ENCODE peak calls at places on chromosomes 16 and 17, in ten cellular contexts. B, R, P, C, Q, K, A, G, Z and N are unnamed samples.

GRCh38 chr16:2450975-2451381 is 8.9 kb upstream of the TEDC2 start:
- DNase-seq in A (no peak), P (no peak), G (no peak), Q (no peak), Z (no peak), B (no peak), R (no peak), C (no peak), K (no peak), N (no peak)

GRCh38 chr16:22141746-22142145 is 20.6 kb upstream of the SDR42E2 start:
- DNase-seq in K (peak; percentile 40), Q (no peak), R (no peak), P (no peak), Z (peak; percentile 16), G (peak; percentile 41), B (no peak), A (no peak), C (no peak), N (peak; percentile 31)

GRCh38 chr17:76519048-76519614 is 17.9 kb upstream of the RHBDF2 start:
- DNase-seq in Q (no peak), B (no peak), A (no peak), K (no peak), R (no peak), Z (no peak), G (no peak), P (no peak), C (no peak), N (no peak)

GRCh38 chr17:39099686-39100293 is 51.6 kb downstream of the PLXDC1 start:
- DNase-seq in R (no peak), Z (peak; percentile 27), Q (no peak), K (peak; percentile 28), C (peak; percentile 44), A (peak; percentile 94), B (no peak), G (no peak), P (no peak), N (no peak)

GRCh38 chr17:43651621-43652480 is 9.9 kb downstream of the MEOX1 start:
- DNase-seq in G (no peak), B (no peak), K (no peak), P (no peak), R (no peak), Q (no peak), C (no peak), Z (no peak), A (no peak), N (no peak)

GRCh38 chr17:1640329-1641064 is 5.0 kb downstream of the SCARF1 start:
- DNase-seq in Z (no peak), B (no peak), R (no peak), G (no peak), C (no peak), Q (no peak), A (no peak), P (no peak), K (no peak), N (no peak)

GRCh38 chr16:89257757-89258465 is 40.4 kb downstream of the ZNF778 start:
- DNase-seq in A (no peak), R (no peak), C (no peak), B (no peak), K (no peak), P (no peak), G (no peak), Q (no peak), Z (no peak), N (no peak)

GRCh38 chr17:14737984-14738651 is 437.2 kb downstream of the HS3ST3B1 start:
- DNase-seq in G (no peak), R (no peak), B (no peak), K (peak; percentile 91), Q (no peak), A (no peak), C (peak; percentile 84), Z (peak; percentile 99), P (peak; percentile 92), N (peak; percentile 99)

GRCh38 chr17:82212331-82213250 is at the start of gene CCDC57:
- DNase-seq in R (no peak), C (no peak), Z (peak; percentile 77), A (no peak), K (peak; percentile 91), P (peak; percentile 48), B (peak; percentile 66), G (peak; percentile 87), Q (peak; percentile 88), N (no peak)

GRCh38 chr17:29388937-29389336 is 1.2 kb upstream of the TAOK1 start:
- DNase-seq in C (no peak), A (no peak), Z (no peak), P (no peak), R (no peak), K (no peak), B (no peak), G (no peak), Q (no peak), N (no peak)

GRCh38 chr17:19418312-19418992 is 7.4 kb downstream of the RNF112 start:
- DNase-seq in B (no peak), Q (no peak), C (no peak), R (no peak), K (peak; percentile 51), G (no peak), P (no peak), Z (peak; percentile 44), A (no peak), N (peak; percentile 45)

GRCh38 chr17:45146616-45147101 is 1.6 kb upstream of the HEXIM1 start:
- DNase-seq in B (no peak), K (no peak), Q (no peak), R (no peak), C (no peak), G (no peak), P (no peak), Z (peak; percentile 75), A (no peak), N (peak; percentile 82)

GRCh38 chr17:63474174-63474913 is 2.5 kb upstream of the ACE start:
- DNase-seq in K (no peak), Q (peak; percentile 14), A (no peak), C (no peak), Z (no peak), B (no peak), R (no peak), P (no peak), G (peak; percentile 32), N (no peak)

GRCh38 chr16:27644165-27644564 is 94.2 kb downstream of the KATNIP start:
- DNase-seq in A (no peak), Z (no peak), K (no peak), G (peak; percentile 14), C (no peak), R (no peak), P (no peak), B (no peak), Q (no peak), N (no peak)

GRCh38 chr17:1639549-1639948 is 6.0 kb downstream of the SCARF1 start:
- DNase-seq in G (no peak), P (no peak), Z (no peak), A (no peak), B (no peak), C (no peak), R (no peak), K (no peak), Q (no peak), N (no peak)